ENCODE peak calls at places on chromosome 1, in seven cellular contexts. J is NCI-H345, X is smooth muscle cell of the brain vasculature, C is testis, L is left ventricle myocardium inferior, Q is NCI-H2029 treated with DMSO at 0.1 percent for 48 hours, R is AG09319. A is an unnamed sample.

GRCh38 chr1:205980182-205980830 is 22.9 kb downstream of the RAB7B start:
- DNase-seq in J (no peak), X (no peak), C (no peak), L (no peak), Q (no peak), R (no peak), A (no peak)

GRCh38 chr1:167663002-167663772 is 33.2 kb downstream of the RCSD1 start:
- DNase-seq in J (no peak), X (no peak), C (no peak), L (peak), Q (no peak), R (no peak), A (no peak)

GRCh38 chr1:18794066-18794465 is 65.4 kb downstream of the TAS1R2 start:
- DNase-seq in J (peak), X (no peak), C (no peak), L (no peak), Q (peak), R (no peak), A (no peak)

GRCh38 chr1:121516279-121516967 is 331.6 kb downstream of the SRGAP2C start:
- DNase-seq in J (no peak), X (no peak), C (no peak), L (peak), Q (no peak), R (no peak), A (no peak)

GRCh38 chr1:186178426-186179043 is 196.5 kb downstream of the TPR start:
- DNase-seq in J (no peak), X (no peak), C (no peak), L (no peak), Q (no peak), R (no peak), A (no peak)

GRCh38 chr1:17403081-17403480 is 31.1 kb downstream of the PADI6 start:
- DNase-seq in J (no peak), X (no peak), C (no peak), L (no peak), Q (no peak), R (no peak), A (no peak)

GRCh38 chr1:79667848-79668696 is 661.5 kb upstream of the ADGRL4 start:
- DNase-seq in J (no peak), X (no peak), C (no peak), L (no peak), Q (no peak), R (no peak), A (no peak)

GRCh38 chr1:54229281-54229891 is 29.4 kb downstream of the MRPL37 start:
- DNase-seq in J (no peak), X (no peak), C (peak), L (no peak), Q (peak), R (no peak), A (no peak)

GRCh38 chr1:10060311-10061100 is 27.7 kb downstream of the UBE4B start:
- DNase-seq in J (no peak), X (no peak), C (no peak), L (no peak), Q (no peak), R (no peak), A (no peak)

A was measured in brain pericyte.